ENCODE peak calls at places on chromosomes 5 and 9, in six cellular contexts. G is HEK293T; Y is activated CD4-positive, CD25-positive, alpha-beta regulatory T cell; W is stimulated activated CD4-positive, alpha-beta T cell treated with anti-CD3 and anti-CD28 coated beads, Interleukin-1b, Interleukin-23, amount 100 ng/mL, for 4 hours; X is posterior cingulate gyrus; C is ACHN. E is an unnamed sample.

GRCh38 chr5:6680922-6681321 is 32.3 kb upstream of the TENT4A start:
- DNase-seq in Y (no peak), X (no peak), C (no peak), G (no peak), W (no peak), E (no peak)

GRCh38 chr9:124414612-124415011 is 630 bp downstream of the PSMB7 start:
- DNase-seq in C (peak), X (no peak), W (no peak), Y (no peak), G (no peak), E (no peak)

GRCh38 chr9:89412951-89413350 is 85.0 kb downstream of the SEMA4D start:
- DNase-seq in W (no peak), X (no peak), G (no peak), C (no peak), Y (no peak), E (no peak)

GRCh38 chr5:105413406-105413990 is 1850.9 kb upstream of the NUDT12 start:
- DNase-seq in C (no peak), X (peak), Y (no peak), W (no peak), G (no peak), E (no peak)

GRCh38 chr9:81627481-81627880 is 61.9 kb downstream of the TLE1 start:
- DNase-seq in W (no peak), X (no peak), G (no peak), Y (no peak), C (no peak), E (no peak)

GRCh38 chr9:83649080-83649479 is 26.1 kb downstream of the IDNK start:
- DNase-seq in Y (peak), X (no peak), G (peak), W (peak), C (peak), E (peak)

GRCh38 chr5:69504036-69504435 is 11.4 kb downstream of the OCLN start:
- DNase-seq in C (no peak), W (no peak), Y (no peak), X (no peak), G (no peak), E (no peak)

GRCh38 chr9:86907346-86907745 is 40.0 kb downstream of the GAS1 start:
- DNase-seq in C (no peak), G (no peak), W (no peak), X (no peak), Y (no peak), E (no peak)

GRCh38 chr9:92738661-92739081 is 26.0 kb downstream of the BICD2 start:
- DNase-seq in C (no peak), W (no peak), Y (no peak), G (no peak), X (peak), E (no peak)

GRCh38 chr5:62259699-62260220 is 46.2 kb upstream of the KIF2A start:
- DNase-seq in C (no peak), Y (no peak), G (no peak), X (no peak), W (no peak), E (no peak)

GRCh38 chr5:122699226-122699625 is 75.7 kb upstream of the SNX2 start:
- DNase-seq in W (no peak), X (no peak), C (no peak), G (no peak), Y (no peak), E (no peak)

GRCh38 chr5:76337949-76338589 is 65.0 kb upstream of the IQGAP2 start:
- DNase-seq in Y (peak), X (no peak), C (peak), G (peak), W (peak), E (peak)

GRCh38 chr9:76576344-76576743 is 117.4 kb downstream of the GCNT1 start:
- DNase-seq in G (no peak), Y (no peak), W (peak), C (peak), X (no peak), E (peak)

GRCh38 chr9:103242025-103242424 is 246.9 kb downstream of the CYLC2 start:
- DNase-seq in X (no peak), C (no peak), G (no peak), Y (no peak), W (no peak), E (no peak)

GRCh38 chr9:37036237-37037136 is 2.4 kb upstream of the PAX5 start:
- DNase-seq in G (no peak), X (peak), C (peak), W (peak), Y (no peak), E (peak)

GRCh38 chr9:124266139-124266825 is 8.5 kb downstream of the NEK6 start:
- DNase-seq in Y (no peak), X (no peak), C (no peak), G (no peak), W (no peak), E (no peak)

GRCh38 chr5:39356263-39356662 is 8.0 kb downstream of the C9 start:
- DNase-seq in X (no peak), Y (no peak), W (no peak), C (no peak), G (no peak), E (no peak)

GRCh38 chr5:54320256-54320655 is 9.9 kb upstream of the ARL15 start:
- DNase-seq in Y (no peak), X (no peak), G (no peak), C (no peak), W (no peak), E (no peak)

GRCh38 chr5:55904152-55904551 is 53.0 kb downstream of the IL31RA start:
- DNase-seq in X (no peak), G (no peak), Y (no peak), C (no peak), W (no peak), E (no peak)

GRCh38 chr9:34413229-34413852 is 36.6 kb upstream of the MYORG start:
- DNase-seq in C (peak), Y (peak), G (peak), X (no peak), W (no peak), E (no peak)

GRCh38 chr5:14216902-14217301 is 73.8 kb downstream of the TRIO start:
- DNase-seq in X (no peak), Y (no peak), G (no peak), C (no peak), W (no peak), E (no peak)

GRCh38 chr5:144276034-144276822 is 105.6 kb downstream of the KCTD16 start:
- DNase-seq in W (no peak), Y (no peak), G (no peak), C (no peak), X (no peak), E (no peak)

GRCh38 chr5:79794347-79794746 is 104.7 kb downstream of the CMYA5 start:
- DNase-seq in X (no peak), G (no peak), Y (no peak), C (no peak), W (no peak), E (no peak)

GRCh38 chr9:112777914-112778313 is 27.4 kb downstream of the SNX30 start:
- DNase-seq in C (peak), G (no peak), Y (no peak), X (no peak), W (no peak), E (no peak)

GRCh38 chr9:113370806-113371325 is 5.9 kb downstream of the HDHD3 start:
- DNase-seq in Y (no peak), G (no peak), C (no peak), X (no peak), W (no peak), E (no peak)

GRCh38 chr5:88826959-88827585 is 55.9 kb downstream of the MEF2C start:
- DNase-seq in C (no peak), G (no peak), Y (no peak), X (no peak), W (no peak), E (no peak)

GRCh38 chr5:4584982-4585381 is 555.1 kb upstream of the ADAMTS16 start:
- DNase-seq in C (peak), X (peak), G (no peak), W (no peak), Y (no peak), E (no peak)

GRCh38 chr5:41048986-41049385 is 22.2 kb downstream of the MROH2B start:
- DNase-seq in W (no peak), C (no peak), G (no peak), Y (no peak), X (no peak), E (no peak)

GRCh38 chr9:22395585-22396205 is 50.9 kb upstream of the DMRTA1 start:
- DNase-seq in W (no peak), X (no peak), G (no peak), Y (no peak), C (no peak), E (no peak)